ENCODE peak calls at places on chromosome 18, in eight cellular contexts. U, X, K, R, C, F, T and P are unnamed samples.

GRCh38 chr18:28015671-28016070 is 161.3 kb downstream of the CDH2 start:
- DNase-seq in U (no peak), X (no peak), K (no peak), R (no peak), C (no peak), F (no peak), T (no peak), P (no peak)

GRCh38 chr18:40473221-40473620 is 1481.8 kb upstream of the PIK3C3 start:
- DNase-seq in U (no peak), X (no peak), K (no peak), R (no peak), C (no peak), F (no peak), T (no peak), P (no peak)

GRCh38 chr18:34848156-34848555 is 138.1 kb downstream of the DTNA start:
- DNase-seq in U (no peak), X (no peak), K (no peak), R (no peak), C (no peak), F (no peak), T (no peak), P (no peak)

GRCh38 chr18:58349650-58350049 is 279.2 kb downstream of the ALPK2 start:
- DNase-seq in U (no peak), X (no peak), K (no peak), R (no peak), C (no peak), F (no peak), T (no peak), P (no peak)

GRCh38 chr18:50268022-50268747 is 1.9 kb upstream of the CFAP53 start:
- DNase-seq in U (no peak), X (no peak), K (no peak), R (peak; percentile 86), C (peak; percentile 80), F (peak; percentile 87), T (no peak), P (peak; percentile 83)

GRCh38 chr18:22179631-22180030 is 10.2 kb downstream of the GATA6 start:
- DNase-seq in U (no peak), X (no peak), K (no peak), R (no peak), C (no peak), F (no peak), T (no peak), P (no peak)

GRCh38 chr18:25873833-25874232 is 216.6 kb downstream of the SS18 start:
- DNase-seq in U (no peak), X (no peak), K (no peak), R (no peak), C (no peak), F (no peak), T (no peak), P (no peak)

GRCh38 chr18:74331404-74331803 is 15.8 kb downstream of the C18orf63 start:
- DNase-seq in U (no peak), X (no peak), K (no peak), R (no peak), C (no peak), F (peak; percentile 44), T (no peak), P (no peak)